ENCODE peak calls at places on chromosomes 7 and 10, in seven cellular contexts. H, F, P, A, O, C and U are unnamed samples.

GRCh38 chr7:142646274-142646895 is 102.9 kb upstream of the PRSS1 start:
- DNase-seq in F (no peak), A (no peak), H (no peak), C (no peak), P (no peak), O (no peak), U (no peak)

GRCh38 chr7:102104245-102104644 is 182.4 kb upstream of the SH2B2 start:
- DNase-seq in F (no peak), A (no peak), O (no peak), C (no peak), P (no peak), H (no peak), U (no peak)

GRCh38 chr10:11165591-11166543 is 148.2 kb downstream of the CELF2 start:
- DNase-seq in P (peak), A (no peak), F (no peak), H (no peak), C (peak), O (peak), U (no peak)

GRCh38 chr7:102075553-102076135 is 211.0 kb upstream of the SH2B2 start:
- DNase-seq in H (no peak), F (peak), A (no peak), O (no peak), C (no peak), P (no peak), U (no peak)

GRCh38 chr10:117135026-117135372 is 3.1 kb downstream of the VAX1 start:
- DNase-seq in F (no peak), C (no peak), O (no peak), P (no peak), H (no peak), A (no peak), U (no peak)

GRCh38 chr7:34057956-34058355 is 152.6 kb downstream of the BMPER start:
- DNase-seq in P (no peak), F (no peak), H (no peak), O (no peak), C (no peak), A (no peak), U (no peak)

GRCh38 chr10:97685395-97685958 is 1.6 kb downstream of the AVPI1 start:
- DNase-seq in P (no peak), A (no peak), C (peak), F (no peak), O (peak), H (no peak), U (no peak)

GRCh38 chr10:18505719-18506118 is 145.7 kb downstream of the NSUN6 start:
- DNase-seq in C (no peak), O (no peak), P (no peak), F (no peak), A (no peak), H (no peak), U (no peak)

GRCh38 chr7:51246258-51247245 is 70.1 kb downstream of the COBL start:
- DNase-seq in F (no peak), C (no peak), P (no peak), O (no peak), H (no peak), A (no peak), U (no peak)

GRCh38 chr7:102459221-102459844 is 5.3 kb downstream of the ALKBH4 start:
- DNase-seq in F (no peak), C (no peak), H (no peak), O (no peak), P (no peak), A (no peak), U (no peak)

GRCh38 chr10:77710759-77711682 is 73.4 kb upstream of the KCNMA1 start:
- DNase-seq in F (peak), O (peak), H (no peak), C (peak), A (no peak), P (peak), U (peak)

GRCh38 chr10:112946649-112947048 is 3.4 kb upstream of the TCF7L2 start:
- DNase-seq in C (no peak), O (peak), H (no peak), A (no peak), P (peak), F (no peak), U (no peak)

GRCh38 chr7:159007308-159008054 is 137.2 kb downstream of the VIPR2 start:
- DNase-seq in P (no peak), O (peak), H (no peak), C (no peak), F (no peak), A (no peak), U (no peak)

GRCh38 chr10:95755511-95756004 is 405 bp upstream of the ENTPD1 start:
- DNase-seq in A (peak), P (peak), O (peak), C (no peak), F (peak), H (no peak), U (no peak)

GRCh38 chr7:66529889-66530615 is 98.6 kb upstream of the KCTD7 start:
- DNase-seq in H (no peak), F (no peak), O (no peak), C (no peak), P (no peak), A (no peak), U (no peak)

GRCh38 chr7:1892011-1892965 is 222.2 kb downstream of the ELFN1 start:
- DNase-seq in P (no peak), C (no peak), H (no peak), O (no peak), A (no peak), F (no peak), U (no peak)

GRCh38 chr7:155674556-155674955 is 30.1 kb downstream of the RBM33 start:
- DNase-seq in C (no peak), O (no peak), A (no peak), H (no peak), F (no peak), P (no peak), U (no peak)

GRCh38 chr10:42864575-42864974 is 82.0 kb downstream of the BMS1 start:
- DNase-seq in H (no peak), F (no peak), A (no peak), P (no peak), O (no peak), C (peak), U (no peak)
- TF ChIP-seq CTCF in H (peak), F (peak), A (no peak), P (no peak), O (no peak), C (no peak), U (no peak)

GRCh38 chr10:22259280-22259679 is 41.5 kb upstream of the EBLN1 start:
- DNase-seq in A (no peak), P (no peak), H (no peak), F (no peak), O (no peak), C (no peak), U (no peak)
- TF ChIP-seq CTCF in A (peak), P (no peak), H (no peak), F (no peak), O (no peak), C (no peak), U (no peak)

GRCh38 chr7:39415091-39415820 is 150.9 kb upstream of the YAE1 start:
- DNase-seq in F (no peak), C (no peak), A (no peak), O (no peak), H (no peak), P (no peak), U (no peak)

GRCh38 chr7:39416866-39417265 is 149.3 kb upstream of the YAE1 start:
- DNase-seq in H (no peak), P (no peak), F (no peak), C (no peak), A (no peak), O (no peak), U (no peak)

GRCh38 chr7:39414669-39415035 is 151.6 kb upstream of the YAE1 start:
- DNase-seq in A (no peak), C (no peak), O (no peak), P (no peak), F (no peak), H (no peak), U (no peak)

GRCh38 chr7:39410582-39410981 is 155.6 kb upstream of the YAE1 start:
- DNase-seq in F (no peak), O (no peak), P (no peak), A (no peak), H (no peak), C (no peak), U (no peak)

GRCh38 chr7:39413866-39414668 is 152.1 kb upstream of the YAE1 start:
- DNase-seq in H (no peak), O (peak), A (peak), C (peak), P (no peak), F (peak), U (peak)
- TF ChIP-seq CTCF in H (no peak), O (no peak), A (no peak), C (no peak), P (no peak), F (peak), U (no peak)

GRCh38 chr7:44131173-44132009 is 8.0 kb upstream of the POLD2 start:
- DNase-seq in C (no peak), A (no peak), H (no peak), F (no peak), O (no peak), P (no peak), U (no peak)
- TF ChIP-seq CTCF in C (no peak), A (peak), H (no peak), F (peak), O (no peak), P (no peak), U (no peak)

DNA sequence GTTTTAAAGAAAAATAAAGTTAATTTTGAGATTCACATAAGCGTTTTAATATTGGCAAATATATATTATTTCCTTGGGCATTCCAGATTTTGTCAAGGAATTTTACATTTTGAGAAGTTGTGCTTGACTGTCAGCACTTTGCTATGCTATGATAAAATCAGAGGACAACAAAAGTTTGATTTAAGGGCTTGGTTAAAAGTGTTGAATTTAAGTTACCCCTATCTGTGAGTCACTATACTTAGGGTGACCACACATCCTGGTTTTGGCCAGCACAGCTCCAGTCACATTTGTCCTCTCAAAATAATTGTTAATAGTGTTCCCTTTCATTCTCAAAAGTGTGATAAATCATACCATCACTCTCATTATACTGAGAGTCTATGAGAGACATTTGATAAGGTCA is 34.2 kb upstream of the ANK3 start:
- DNase-seq in C (no peak), A (no peak), F (no peak), P (no peak), H (no peak), O (no peak), U (no peak)
- TF ChIP-seq CTCF in C (no peak), A (no peak), F (no peak), P (no peak), H (no peak), O (no peak), U (no peak)

GRCh38 chr7:27096756-27097514 is 1.1 kb upstream of the HOXA1 start:
- DNase-seq in O (peak), F (no peak), H (no peak), C (no peak), P (peak), A (no peak), U (no peak)

GRCh38 chr7:27099224-27099838 is 3.2 kb downstream of the HOXA2 start:
- DNase-seq in F (no peak), P (no peak), H (no peak), O (no peak), A (no peak), C (no peak), U (no peak)

GRCh38 chr7:27097686-27098492 is 2.1 kb upstream of the HOXA1 start:
- DNase-seq in F (no peak), P (no peak), H (no peak), A (no peak), O (peak), C (no peak), U (no peak)

GRCh38 chr7:27099839-27100225 is 2.7 kb downstream of the HOXA2 start:
- DNase-seq in A (no peak), O (no peak), P (no peak), H (no peak), C (no peak), F (no peak), U (no peak)

GRCh38 chr7:27098493-27099223 is 2.9 kb upstream of the HOXA1 start:
- DNase-seq in H (no peak), A (no peak), F (no peak), P (peak), C (no peak), O (peak), U (no peak)
- TF ChIP-seq CTCF in H (no peak), A (no peak), F (no peak), P (no peak), C (no peak), O (no peak), U (no peak)

GRCh38 chr10:49396666-49396999 is 744 bp upstream of the DRGX start:
- DNase-seq in C (no peak), O (no peak), P (no peak), H (no peak), F (no peak), A (no peak), U (no peak)

GRCh38 chr10:49393301-49393700 is 2.6 kb downstream of the DRGX start:
- DNase-seq in P (no peak), F (no peak), A (no peak), C (no peak), H (no peak), O (no peak), U (no peak)

GRCh38 chr10:49395741-49396665 is at the start of gene DRGX:
- DNase-seq in F (peak), O (no peak), P (no peak), H (no peak), A (no peak), C (no peak), U (no peak)

GRCh38 chr10:49394933-49395740 is 752 bp downstream of the DRGX start:
- DNase-seq in A (no peak), O (no peak), P (no peak), C (peak), F (no peak), H (no peak), U (no peak)

DNA sequence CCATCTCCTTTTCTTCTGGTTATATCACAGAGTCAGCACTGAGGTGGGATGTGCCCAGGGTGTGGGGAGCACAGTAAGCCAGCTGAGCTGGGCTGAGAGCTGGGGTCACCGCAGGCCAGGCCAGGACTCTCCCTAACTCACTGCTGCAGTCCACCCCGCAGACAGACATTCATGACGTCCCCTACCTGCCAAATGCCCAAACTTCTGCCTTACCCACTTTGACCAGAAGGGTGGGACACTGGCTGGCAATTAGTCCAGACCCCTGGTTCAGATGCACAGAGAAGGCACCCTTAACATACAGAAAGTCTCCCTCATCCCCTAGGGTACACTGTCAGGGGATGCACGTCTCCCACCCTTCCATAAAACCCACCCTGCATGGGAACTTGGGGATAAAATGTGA is 2.1 kb downstream of the DRGX start:
- DNase-seq in P (no peak), H (no peak), O (no peak), F (no peak), C (no peak), A (no peak), U (no peak)
- TF ChIP-seq CTCF in P (no peak), H (no peak), O (no peak), F (no peak), C (peak), A (no peak), U (no peak)